ENCODE peak calls at places on chromosomes 16 and 17, in four cellular contexts. H is T-helper 2 cell; V is stimulated activated CD8-positive, alpha-beta memory T cell treated with anti-CD3 and anti-CD28 coated beads, Interleukin-7, amount 100 ng/mL, for 24 hours; Y is mesenchymal stem cell. R is an unnamed sample.

GRCh38 chr17:5049314-5049819 is 14.1 kb upstream of the SLC52A1 start:
- DNase-seq in H (peak; percentile 88), V (no peak), Y (no peak), R (no peak)

GRCh38 chr16:67723151-67723915 is 4.2 kb upstream of the GFOD2 start:
- DNase-seq in H (no peak), V (no peak), Y (peak; percentile 43), R (no peak)

GRCh38 chr17:29384901-29385300 is 5.3 kb upstream of the TAOK1 start:
- DNase-seq in H (no peak), V (no peak), Y (no peak), R (no peak)

GRCh38 chr16:59881366-59881765 is 1147.2 kb upstream of the GOT2 start:
- DNase-seq in H (no peak), V (no peak), Y (no peak), R (no peak)

GRCh38 chr17:58996968-58997367 is 109.7 kb downstream of the TRIM37 start:
- DNase-seq in H (no peak), V (no peak), Y (no peak), R (no peak)

GRCh38 chr17:12024332-12024731 is 3.7 kb downstream of the MAP2K4 start:
- DNase-seq in H (no peak), V (no peak), Y (peak; percentile 26), R (no peak)

GRCh38 chr16:66254106-66254505 is 112.4 kb upstream of the CDH5 start:
- DNase-seq in H (no peak), V (no peak), Y (peak; percentile 58), R (no peak)

GRCh38 chr17:7282752-7283321 is 1.3 kb downstream of the SLC2A4 start:
- DNase-seq in H (no peak), V (no peak), Y (no peak), R (no peak)

GRCh38 chr17:34997355-34997862 is 17.1 kb downstream of the LIG3 start:
- DNase-seq in H (no peak), V (no peak), Y (no peak), R (no peak)

GRCh38 chr17:4480929-4481898 is 17.5 kb upstream of the SPNS2 start:
- DNase-seq in H (peak; percentile 27), V (peak; percentile 21), Y (no peak), R (no peak)

GRCh38 chr17:66775881-66776400 is 59.0 kb upstream of the CACNG5 start:
- DNase-seq in H (no peak), V (no peak), Y (no peak), R (no peak)

GRCh38 chr16:566475-567361 is at the start of gene NHLRC4:
- DNase-seq in H (no peak), V (no peak), Y (peak; percentile 71), R (no peak)

GRCh38 chr17:76538281-76538931 is 897 bp upstream of the CYGB start:
- DNase-seq in H (no peak), V (no peak), Y (peak; percentile 65), R (no peak)

GRCh38 chr16:50683689-50684374 is 2.7 kb upstream of the SNX20 start:
- DNase-seq in H (peak; percentile 56), V (no peak), Y (no peak), R (no peak)

GRCh38 chr17:45121055-45121454 is 11.3 kb downstream of the PLCD3 start:
- DNase-seq in H (no peak), V (no peak), Y (no peak), R (no peak)

GRCh38 chr16:4968879-4969278 is 10.7 kb downstream of the SEC14L5 start:
- DNase-seq in H (no peak), V (no peak), Y (no peak), R (no peak)

GRCh38 chr16:50259334-50260205 is 6.8 kb upstream of the ADCY7 start:
- DNase-seq in H (no peak), V (no peak), Y (peak; percentile 24), R (no peak)

GRCh38 chr17:80124351-80124981 is 22.5 kb downstream of the EIF4A3 start:
- DNase-seq in H (no peak), V (no peak), Y (peak; percentile 63), R (peak; percentile 60)

GRCh38 chr17:13825526-13826040 is 223.9 kb upstream of the HS3ST3A1 start:
- DNase-seq in H (no peak), V (no peak), Y (no peak), R (no peak)

GRCh38 chr16:85401917-85402766 is 211.0 kb upstream of the GSE1 start:
- DNase-seq in H (no peak), V (no peak), Y (no peak), R (no peak)

GRCh38 chr16:78877114-78877513 is 723.4 kb downstream of the MAF start:
- DNase-seq in H (no peak), V (no peak), Y (no peak), R (no peak)

GRCh38 chr17:83101805-83102480 is 22.5 kb downstream of the METRNL start:
- DNase-seq in H (no peak), V (no peak), Y (no peak), R (no peak)

GRCh38 chr16:72299684-72300243 is 127.8 kb upstream of the PMFBP1 start:
- DNase-seq in H (no peak), V (no peak), Y (no peak), R (no peak)

GRCh38 chr17:82884923-82885322 is 45.1 kb upstream of the ZNF750 start:
- DNase-seq in H (peak; percentile 74), V (no peak), Y (no peak), R (no peak)

GRCh38 chr16:80804451-80805383 is at the start of gene CDYL2:
- DNase-seq in H (peak; percentile 16), V (no peak), Y (no peak), R (no peak)

GRCh38 chr17:13106171-13106570 is 88.3 kb upstream of the ELAC2 start:
- DNase-seq in H (no peak), V (no peak), Y (no peak), R (no peak)

GRCh38 chr17:35082073-35082657 is 18.7 kb upstream of the RFFL start:
- DNase-seq in H (no peak), V (no peak), Y (peak; percentile 68), R (no peak)

GRCh38 chr17:51258756-51259573 is 884 bp downstream of the MBTD1 start:
- DNase-seq in H (no peak), V (no peak), Y (peak; percentile 23), R (no peak)

GRCh38 chr17:61143026-61143425 is 256.6 kb upstream of the TBX2 start:
- DNase-seq in H (no peak), V (no peak), Y (no peak), R (no peak)

GRCh38 chr16:56789360-56789759 is 59.4 kb downstream of the NUP93 start:
- DNase-seq in H (no peak), V (no peak), Y (no peak), R (no peak)

GRCh38 chr17:732788-733720 is 658 bp downstream of the TLCD3A start:
- DNase-seq in H (no peak), V (no peak), Y (peak; percentile 56), R (no peak)

GRCh38 chr16:23092072-23092800 is 57.0 kb downstream of the USP31 start:
- DNase-seq in H (no peak), V (no peak), Y (no peak), R (no peak)

GRCh38 chr16:66510298-66510697 is 39.6 kb downstream of the TK2 start:
- DNase-seq in H (no peak), V (no peak), Y (no peak), R (no peak)